ENCODE peak calls at places on chromosomes 1 and 21, in six cellular contexts. One of them, this sample, is unnamed.

GRCh38 chr1:115227683-115228082 is 110.4 kb downstream of the NGF start:
- DNase-seq in choroid plexus epithelial cell: peak; percentile 34
- DNase-seq in WTC11: no peak
- DNase-seq in Calu3: no peak
- DNase-seq in activated gamma-delta T cell treated with Interleukin-2 at 50 U/mL for 16 hours: no peak
- DNase-seq in GM12865: no peak
- DNase-seq in this sample: no peak

GRCh38 chr1:226702957-226703831 is 35.9 kb downstream of the ITPKB start:
- DNase-seq in WTC11: peak; percentile 71
- DNase-seq in activated gamma-delta T cell treated with Interleukin-2 at 50 U/mL for 16 hours: peak; percentile 80
- DNase-seq in GM12865: peak; percentile 84
- DNase-seq in choroid plexus epithelial cell: peak; percentile 82
- DNase-seq in Calu3: peak; percentile 81
- DNase-seq in this sample: peak; percentile 80

GRCh38 chr1:29397981-29398380 is 161.7 kb downstream of the PTPRU start:
- DNase-seq in activated gamma-delta T cell treated with Interleukin-2 at 50 U/mL for 16 hours: no peak
- DNase-seq in WTC11: no peak
- DNase-seq in Calu3: no peak
- DNase-seq in choroid plexus epithelial cell: no peak
- DNase-seq in GM12865: no peak
- DNase-seq in this sample: no peak

GRCh38 chr1:227945891-227946623 is 1.7 kb downstream of the WNT9A start:
- DNase-seq in Calu3: peak; percentile 82
- DNase-seq in GM12865: no peak
- DNase-seq in choroid plexus epithelial cell: peak; percentile 44
- DNase-seq in WTC11: no peak
- DNase-seq in activated gamma-delta T cell treated with Interleukin-2 at 50 U/mL for 16 hours: no peak
- DNase-seq in this sample: no peak

GRCh38 chr1:22591576-22591975 is 28.3 kb downstream of the EPHA8 start:
- DNase-seq in GM12865: no peak
- DNase-seq in WTC11: no peak
- DNase-seq in Calu3: no peak
- DNase-seq in activated gamma-delta T cell treated with Interleukin-2 at 50 U/mL for 16 hours: no peak
- DNase-seq in choroid plexus epithelial cell: no peak
- DNase-seq in this sample: no peak

GRCh38 chr21:45995686-45996179 is 14.2 kb downstream of the COL6A1 start:
- DNase-seq in Calu3: peak; percentile 45
- DNase-seq in activated gamma-delta T cell treated with Interleukin-2 at 50 U/mL for 16 hours: no peak
- DNase-seq in WTC11: no peak
- DNase-seq in GM12865: no peak
- DNase-seq in choroid plexus epithelial cell: peak; percentile 23
- DNase-seq in this sample: no peak

GRCh38 chr21:36710729-36711048 is 11.8 kb downstream of the SIM2 start:
- DNase-seq in GM12865: no peak
- DNase-seq in Calu3: no peak
- DNase-seq in WTC11: no peak
- DNase-seq in choroid plexus epithelial cell: no peak
- DNase-seq in activated gamma-delta T cell treated with Interleukin-2 at 50 U/mL for 16 hours: no peak
- DNase-seq in this sample: no peak

GRCh38 chr1:225843426-225843795 is 33.5 kb downstream of the EPHX1 start:
- DNase-seq in choroid plexus epithelial cell: no peak
- DNase-seq in WTC11: no peak
- DNase-seq in activated gamma-delta T cell treated with Interleukin-2 at 50 U/mL for 16 hours: no peak
- DNase-seq in Calu3: no peak
- DNase-seq in GM12865: no peak
- DNase-seq in this sample: no peak

GRCh38 chr1:30539856-30540243 is 183.5 kb downstream of the MATN1 start:
- DNase-seq in WTC11: no peak
- DNase-seq in Calu3: no peak
- DNase-seq in GM12865: no peak
- DNase-seq in choroid plexus epithelial cell: no peak
- DNase-seq in activated gamma-delta T cell treated with Interleukin-2 at 50 U/mL for 16 hours: no peak
- DNase-seq in this sample: no peak

GRCh38 chr1:43147625-43148319 is 24.3 kb downstream of the EBNA1BP2 start:
- DNase-seq in Calu3: peak; percentile 75
- DNase-seq in GM12865: no peak
- DNase-seq in WTC11: peak; percentile 99
- DNase-seq in activated gamma-delta T cell treated with Interleukin-2 at 50 U/mL for 16 hours: peak; percentile 7
- DNase-seq in choroid plexus epithelial cell: peak; percentile 67
- DNase-seq in this sample: peak; percentile 24

GRCh38 chr1:218674280-218674773 is 329.2 kb downstream of the TGFB2 start:
- DNase-seq in GM12865: no peak
- DNase-seq in WTC11: peak; percentile 61
- DNase-seq in Calu3: peak; percentile 76
- DNase-seq in activated gamma-delta T cell treated with Interleukin-2 at 50 U/mL for 16 hours: no peak
- DNase-seq in choroid plexus epithelial cell: peak; percentile 98
- DNase-seq in this sample: no peak

GRCh38 chr1:42201986-42202385 is 37.4 kb upstream of the GUCA2A start:
- DNase-seq in choroid plexus epithelial cell: no peak
- DNase-seq in GM12865: no peak
- DNase-seq in WTC11: no peak
- DNase-seq in activated gamma-delta T cell treated with Interleukin-2 at 50 U/mL for 16 hours: no peak
- DNase-seq in Calu3: no peak
- DNase-seq in this sample: no peak

GRCh38 chr1:36889846-36890245 is 144.5 kb downstream of the GRIK3 start:
- DNase-seq in WTC11: no peak
- DNase-seq in Calu3: no peak
- DNase-seq in GM12865: no peak
- DNase-seq in activated gamma-delta T cell treated with Interleukin-2 at 50 U/mL for 16 hours: no peak
- DNase-seq in choroid plexus epithelial cell: no peak
- DNase-seq in this sample: no peak

GRCh38 chr1:3255680-3256079 is 186.7 kb downstream of the PRDM16 start:
- DNase-seq in WTC11: no peak
- DNase-seq in Calu3: no peak
- DNase-seq in activated gamma-delta T cell treated with Interleukin-2 at 50 U/mL for 16 hours: no peak
- DNase-seq in choroid plexus epithelial cell: no peak
- DNase-seq in GM12865: no peak
- DNase-seq in this sample: no peak

GRCh38 chr21:41673596-41674335 is 93.1 kb downstream of the RIPK4 start:
- DNase-seq in choroid plexus epithelial cell: no peak
- DNase-seq in Calu3: no peak
- DNase-seq in activated gamma-delta T cell treated with Interleukin-2 at 50 U/mL for 16 hours: no peak
- DNase-seq in GM12865: no peak
- DNase-seq in WTC11: no peak
- DNase-seq in this sample: no peak

GRCh38 chr1:213075725-213076124 is 24.7 kb downstream of the RPS6KC1 start:
- DNase-seq in GM12865: peak; percentile 47
- DNase-seq in choroid plexus epithelial cell: no peak
- DNase-seq in Calu3: no peak
- DNase-seq in WTC11: no peak
- DNase-seq in activated gamma-delta T cell treated with Interleukin-2 at 50 U/mL for 16 hours: no peak
- DNase-seq in this sample: no peak

GRCh38 chr1:218983433-218983832 is 190.2 kb upstream of the LYPLAL1 start:
- DNase-seq in activated gamma-delta T cell treated with Interleukin-2 at 50 U/mL for 16 hours: no peak
- DNase-seq in GM12865: no peak
- DNase-seq in WTC11: no peak
- DNase-seq in choroid plexus epithelial cell: no peak
- DNase-seq in Calu3: no peak
- DNase-seq in this sample: no peak

GRCh38 chr1:58249729-58250586 is 296.6 kb downstream of the OMA1 start:
- DNase-seq in WTC11: peak; percentile 73
- DNase-seq in activated gamma-delta T cell treated with Interleukin-2 at 50 U/mL for 16 hours: no peak
- DNase-seq in choroid plexus epithelial cell: peak; percentile 53
- DNase-seq in Calu3: no peak
- DNase-seq in GM12865: peak; percentile 37
- DNase-seq in this sample: peak; percentile 10

GRCh38 chr1:84303154-84303830 is 1.8 kb downstream of the SAMD13 start:
- DNase-seq in GM12865: no peak
- DNase-seq in choroid plexus epithelial cell: peak; percentile 33
- DNase-seq in WTC11: no peak
- DNase-seq in activated gamma-delta T cell treated with Interleukin-2 at 50 U/mL for 16 hours: no peak
- DNase-seq in Calu3: no peak
- DNase-seq in this sample: peak; percentile 75

GRCh38 chr1:99533909-99534907 is 111.7 kb upstream of the PALMD start:
- DNase-seq in WTC11: no peak
- DNase-seq in Calu3: no peak
- DNase-seq in activated gamma-delta T cell treated with Interleukin-2 at 50 U/mL for 16 hours: no peak
- DNase-seq in GM12865: no peak
- DNase-seq in choroid plexus epithelial cell: peak; percentile 6
- DNase-seq in this sample: no peak

GRCh38 chr1:197413564-197413963 is 145.5 kb downstream of the CRB1 start:
- DNase-seq in WTC11: no peak
- DNase-seq in GM12865: no peak
- DNase-seq in choroid plexus epithelial cell: no peak
- DNase-seq in Calu3: no peak
- DNase-seq in activated gamma-delta T cell treated with Interleukin-2 at 50 U/mL for 16 hours: no peak
- DNase-seq in this sample: no peak

GRCh38 chr1:36408479-36408878 is 10.8 kb upstream of the LSM10 start:
- DNase-seq in WTC11: no peak
- DNase-seq in activated gamma-delta T cell treated with Interleukin-2 at 50 U/mL for 16 hours: no peak
- DNase-seq in Calu3: no peak
- DNase-seq in choroid plexus epithelial cell: no peak
- DNase-seq in GM12865: no peak
- DNase-seq in this sample: no peak

GRCh38 chr1:230379928-230380327 is 46.2 kb downstream of the PGBD5 start:
- DNase-seq in GM12865: no peak
- DNase-seq in choroid plexus epithelial cell: no peak
- DNase-seq in activated gamma-delta T cell treated with Interleukin-2 at 50 U/mL for 16 hours: no peak
- DNase-seq in WTC11: no peak
- DNase-seq in Calu3: no peak
- DNase-seq in this sample: no peak

GRCh38 chr1:145858238-145858936 is 494 bp downstream of the PIAS3 start:
- DNase-seq in activated gamma-delta T cell treated with Interleukin-2 at 50 U/mL for 16 hours: peak; percentile 58
- DNase-seq in WTC11: peak; percentile 88
- DNase-seq in choroid plexus epithelial cell: peak; percentile 49
- DNase-seq in GM12865: peak; percentile 68
- DNase-seq in Calu3: peak; percentile 61
- DNase-seq in this sample: no peak

GRCh38 chr21:41360072-41360821 is 1.6 kb upstream of the MX2 start:
- DNase-seq in Calu3: peak; percentile 63
- DNase-seq in GM12865: no peak
- DNase-seq in WTC11: peak; percentile 28
- DNase-seq in activated gamma-delta T cell treated with Interleukin-2 at 50 U/mL for 16 hours: no peak
- DNase-seq in choroid plexus epithelial cell: peak; percentile 15
- DNase-seq in this sample: no peak

GRCh38 chr1:205594846-205595245 is 37.0 kb downstream of the ELK4 start:
- DNase-seq in Calu3: no peak
- DNase-seq in WTC11: no peak
- DNase-seq in GM12865: peak; percentile 37
- DNase-seq in choroid plexus epithelial cell: no peak
- DNase-seq in activated gamma-delta T cell treated with Interleukin-2 at 50 U/mL for 16 hours: no peak
- DNase-seq in this sample: no peak

This sample was measured in midbrain.